ENCODE peak calls at places on chromosomes 11 and 22, in eight cellular contexts. R is cardiac muscle cell, U is kidney glomerular epithelial cell, W is EH, G is MM.1S, Y is heart left ventricle, E is ACHN, T is pons. N is an unnamed sample.

GRCh38 chr11:32297629-32298028 is 137.7 kb downstream of the WT1 start:
- DNase-seq in Y (no peak), G (peak), R (peak), U (peak), E (peak), W (peak), T (peak), N (peak)

GRCh38 chr22:43270949-43271348 is 72.2 kb downstream of the SCUBE1 start:
- DNase-seq in G (no peak), T (no peak), W (no peak), R (no peak), U (no peak), Y (no peak), E (no peak), N (no peak)

GRCh38 chr11:47603295-47603694 is 9.1 kb upstream of the C1QTNF4 start:
- DNase-seq in G (no peak), U (no peak), R (no peak), W (peak), E (no peak), Y (no peak), T (no peak), N (no peak)

GRCh38 chr11:125360066-125360465 is 136.0 kb downstream of the FEZ1 start:
- DNase-seq in G (no peak), E (no peak), U (no peak), T (no peak), W (no peak), R (no peak), Y (no peak), N (no peak)

GRCh38 chr11:96949464-96949863 is 559.7 kb downstream of the JRKL start:
- DNase-seq in R (no peak), Y (no peak), E (no peak), W (no peak), G (no peak), U (no peak), T (no peak), N (no peak)

GRCh38 chr22:30753701-30754100 is 59.0 kb downstream of the OSBP2 start:
- DNase-seq in R (no peak), W (peak), E (no peak), Y (no peak), T (peak), G (no peak), U (no peak), N (no peak)

GRCh38 chr11:6604081-6604626 is 580 bp downstream of the ILK start:
- DNase-seq in U (peak), E (peak), G (peak), R (peak), Y (peak), T (peak), W (peak), N (peak)

GRCh38 chr11:71125150-71125549 is 127.2 kb downstream of the SHANK2 start:
- DNase-seq in T (no peak), R (no peak), E (no peak), Y (no peak), U (no peak), G (no peak), W (no peak), N (no peak)

GRCh38 chr22:43532301-43533050 is 120.7 kb downstream of the MPPED1 start:
- DNase-seq in T (no peak), W (no peak), U (no peak), Y (no peak), R (no peak), E (no peak), G (no peak), N (no peak)

GRCh38 chr11:65355776-65356393 is 1.3 kb downstream of the TIGD3 start:
- DNase-seq in U (no peak), W (peak), Y (peak), G (no peak), E (no peak), T (no peak), R (peak), N (peak)

GRCh38 chr11:102347526-102348331 is 715 bp downstream of the BIRC2 start:
- DNase-seq in R (peak), G (peak), Y (no peak), U (peak), T (peak), W (peak), E (peak), N (peak)

GRCh38 chr11:17636721-17637120 is 82.7 kb upstream of the MYOD1 start:
- DNase-seq in T (no peak), R (no peak), U (no peak), Y (no peak), E (no peak), W (no peak), G (no peak), N (no peak)

GRCh38 chr22:35483730-35484129 is 56.9 kb upstream of the RASD2 start:
- DNase-seq in Y (no peak), W (no peak), E (no peak), R (no peak), U (no peak), T (no peak), G (no peak), N (no peak)

GRCh38 chr22:25153961-25154685 is 45.5 kb upstream of the CRYBB3 start:
- DNase-seq in U (no peak), Y (peak), G (no peak), E (no peak), R (peak), W (no peak), T (peak), N (peak)

GRCh38 chr22:46537946-46538815 is 761 bp upstream of the CELSR1 start:
- DNase-seq in U (peak), E (peak), R (peak), W (peak), Y (no peak), T (no peak), G (no peak), N (no peak)

GRCh38 chr22:44026066-44026629 is 2.0 kb downstream of the PARVB start:
- DNase-seq in T (no peak), Y (peak), E (no peak), G (no peak), U (no peak), W (peak), R (no peak), N (no peak)

GRCh38 chr11:114279778-114280532 is 16.2 kb upstream of the NNMT start:
- DNase-seq in W (peak), R (peak), Y (no peak), E (no peak), U (no peak), T (no peak), G (no peak), N (peak)

GRCh38 chr11:106706355-106706754 is 311.9 kb downstream of the GUCY1A2 start:
- DNase-seq in U (peak), T (no peak), W (peak), E (peak), Y (no peak), R (peak), G (no peak), N (no peak)

GRCh38 chr11:6568191-6568918 is 35.1 kb downstream of the RRP8 start:
- DNase-seq in T (peak), W (peak), G (peak), Y (peak), U (peak), E (peak), R (peak), N (peak)

GRCh38 chr11:130602700-130603584 is 154.5 kb downstream of the ADAMTS15 start:
- DNase-seq in W (no peak), U (no peak), E (no peak), T (no peak), R (no peak), G (no peak), Y (no peak), N (no peak)

GRCh38 chr11:34988294-34989255 is 72.2 kb downstream of the PDHX start:
- DNase-seq in U (peak), G (peak), T (no peak), W (peak), Y (no peak), R (peak), E (peak), N (no peak)

GRCh38 chr11:125413226-125413625 is 82.8 kb downstream of the FEZ1 start:
- DNase-seq in Y (no peak), G (no peak), E (no peak), W (no peak), T (no peak), U (no peak), R (no peak), N (no peak)

GRCh38 chr22:17095538-17095937 is 10.7 kb downstream of the IL17RA start:
- DNase-seq in E (peak), W (peak), Y (no peak), G (no peak), U (no peak), R (no peak), T (no peak), N (no peak)